ENCODE peak calls at places on chromosomes 1 and 21, in six cellular contexts. One of them, this sample, is unnamed.

GRCh38 chr1:151980287-151981177 is 13.1 kb downstream of the S100A10 start:
- DNase-seq in mesenchymal stem cell: no peak
- DNase-seq in spleen: no peak
- DNase-seq in breast epithelium: no peak
- DNase-seq in kidney: peak; percentile 63
- DNase-seq in heart left ventricle: peak; percentile 41
- DNase-seq in this sample: no peak

GRCh38 chr1:201375169-201375568 is 2.3 kb downstream of the TNNT2 start:
- DNase-seq in breast epithelium: no peak
- DNase-seq in heart left ventricle: no peak
- DNase-seq in mesenchymal stem cell: no peak
- DNase-seq in kidney: no peak
- DNase-seq in spleen: no peak
- DNase-seq in this sample: no peak

GRCh38 chr1:222728746-222729145 is 8.3 kb upstream of the FAM177B start:
- DNase-seq in heart left ventricle: no peak
- DNase-seq in mesenchymal stem cell: no peak
- DNase-seq in breast epithelium: no peak
- DNase-seq in kidney: no peak
- DNase-seq in spleen: no peak
- DNase-seq in this sample: no peak

GRCh38 chr1:118158918-118159317 is 26.1 kb downstream of the SPAG17 start:
- DNase-seq in mesenchymal stem cell: peak; percentile 26
- DNase-seq in spleen: no peak
- DNase-seq in breast epithelium: no peak
- DNase-seq in kidney: no peak
- DNase-seq in heart left ventricle: no peak
- DNase-seq in this sample: no peak

GRCh38 chr1:201539561-201540404 is 856 bp downstream of the NAV1 start:
- DNase-seq in mesenchymal stem cell: peak; percentile 84
- DNase-seq in spleen: no peak
- DNase-seq in breast epithelium: no peak
- DNase-seq in kidney: peak; percentile 85
- DNase-seq in heart left ventricle: peak; percentile 74
- DNase-seq in this sample: no peak

GRCh38 chr1:116706123-116706522 is 38.6 kb upstream of the IGSF3 start:
- DNase-seq in heart left ventricle: no peak
- DNase-seq in spleen: no peak
- DNase-seq in breast epithelium: no peak
- DNase-seq in kidney: no peak
- DNase-seq in mesenchymal stem cell: no peak
- DNase-seq in this sample: no peak

GRCh38 chr1:47598357-47598756 is 160.5 kb downstream of the FOXD2 start:
- DNase-seq in breast epithelium: no peak
- DNase-seq in spleen: no peak
- DNase-seq in kidney: no peak
- DNase-seq in mesenchymal stem cell: no peak
- DNase-seq in heart left ventricle: no peak
- DNase-seq in this sample: no peak

GRCh38 chr1:21594935-21595897 is 73.9 kb downstream of the RAP1GAP start:
- DNase-seq in mesenchymal stem cell: peak; percentile 64
- DNase-seq in kidney: no peak
- DNase-seq in breast epithelium: no peak
- DNase-seq in spleen: peak; percentile 93
- DNase-seq in heart left ventricle: peak; percentile 53
- DNase-seq in this sample: peak; percentile 81

GRCh38 chr1:199122532-199123311 is 483.9 kb downstream of the PTPRC start:
- DNase-seq in heart left ventricle: no peak
- DNase-seq in mesenchymal stem cell: peak; percentile 61
- DNase-seq in spleen: no peak
- DNase-seq in breast epithelium: no peak
- DNase-seq in kidney: no peak
- DNase-seq in this sample: no peak

GRCh38 chr1:210400043-210400840 is 71.5 kb downstream of the HHAT start:
- DNase-seq in heart left ventricle: peak; percentile 30
- DNase-seq in spleen: no peak
- DNase-seq in breast epithelium: peak; percentile 56
- DNase-seq in mesenchymal stem cell: peak; percentile 74
- DNase-seq in kidney: no peak
- DNase-seq in this sample: no peak

GRCh38 chr1:111369177-111369576 is 58.4 kb downstream of the OVGP1 start:
- DNase-seq in breast epithelium: no peak
- DNase-seq in mesenchymal stem cell: no peak
- DNase-seq in spleen: no peak
- DNase-seq in heart left ventricle: no peak
- DNase-seq in kidney: no peak
- DNase-seq in this sample: peak; percentile 34

GRCh38 chr1:230542054-230542453 is 100.2 kb upstream of the COG2 start:
- DNase-seq in kidney: no peak
- DNase-seq in heart left ventricle: no peak
- DNase-seq in spleen: no peak
- DNase-seq in mesenchymal stem cell: peak; percentile 45
- DNase-seq in breast epithelium: no peak
- DNase-seq in this sample: no peak

GRCh38 chr1:17168480-17168878 is 36.4 kb upstream of the PADI1 start:
- DNase-seq in breast epithelium: no peak
- DNase-seq in spleen: no peak
- DNase-seq in mesenchymal stem cell: peak; percentile 65
- DNase-seq in kidney: no peak
- DNase-seq in heart left ventricle: no peak
- DNase-seq in this sample: no peak

GRCh38 chr1:162590686-162591085 is 29.2 kb downstream of the UAP1 start:
- DNase-seq in breast epithelium: no peak
- DNase-seq in kidney: no peak
- DNase-seq in mesenchymal stem cell: no peak
- DNase-seq in heart left ventricle: no peak
- DNase-seq in spleen: no peak
- DNase-seq in this sample: no peak
- H3K36me3 ChIP-seq in breast epithelium: peaks cover 5% of the 10 kb centered on the region
- H3K36me3 ChIP-seq in kidney: peaks cover 11% of the 10 kb centered on the region
- H3K36me3 ChIP-seq in mesenchymal stem cell: peaks cover 17% of the 10 kb centered on the region
- H3K36me3 ChIP-seq in heart left ventricle: peaks cover 21% of the 10 kb centered on the region
- H3K36me3 ChIP-seq in spleen: peaks cover 89% of the 10 kb centered on the region
- H3K36me3 ChIP-seq in this sample: no peaks in the 10 kb centered on the region

DNA sequence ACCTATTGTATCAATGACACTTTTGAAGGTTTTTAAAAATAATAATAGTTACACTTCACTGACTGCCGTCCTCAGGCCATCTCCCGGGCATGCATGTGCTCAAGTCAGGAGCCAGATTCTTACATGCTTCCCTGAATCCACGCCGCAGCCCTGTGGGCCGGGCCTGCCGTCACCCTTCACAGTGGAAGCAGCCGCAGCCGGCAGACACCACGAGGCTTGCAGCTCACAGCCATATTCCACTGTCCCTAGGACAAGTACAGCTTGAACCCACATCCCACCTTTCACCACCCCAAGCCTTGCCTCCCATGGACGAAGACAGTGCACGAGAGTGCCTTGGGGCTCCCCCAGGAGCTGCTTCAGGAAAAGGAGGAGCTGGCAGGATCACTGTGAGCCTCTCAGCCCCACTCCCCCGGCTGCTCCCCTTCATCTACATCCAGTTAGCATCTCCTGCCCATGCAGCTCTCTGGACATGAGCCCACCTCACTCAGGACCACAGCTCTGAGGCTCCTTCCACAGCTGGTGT is 77.2 kb downstream of the POFUT2 start:
- DNase-seq in mesenchymal stem cell: no peak
- DNase-seq in kidney: no peak
- DNase-seq in spleen: no peak
- DNase-seq in heart left ventricle: no peak
- DNase-seq in breast epithelium: no peak
- DNase-seq in this sample: no peak
- H3K27ac ChIP-seq in mesenchymal stem cell: no peak overlapping the region
- H3K27ac ChIP-seq in kidney: no peak overlapping the region
- H3K27ac ChIP-seq in spleen: no peak overlapping the region
- H3K27ac ChIP-seq in heart left ventricle: no peak overlapping the region
- H3K27ac ChIP-seq in breast epithelium: no peak overlapping the region
- H3K27ac ChIP-seq in this sample: no peak overlapping the region

GRCh38 chr1:912740-913301 is 10.9 kb upstream of the SAMD11 start:
- DNase-seq in breast epithelium: peak; percentile 48
- DNase-seq in mesenchymal stem cell: no peak
- DNase-seq in spleen: peak; percentile 67
- DNase-seq in heart left ventricle: peak; percentile 4
- DNase-seq in kidney: peak; percentile 64
- DNase-seq in this sample: peak; percentile 60
- H3K4me1 ChIP-seq in breast epithelium: peaks cover 6% of the 10 kb centered on the region
- H3K4me1 ChIP-seq in mesenchymal stem cell: peaks cover 34% of the 10 kb centered on the region
- H3K4me1 ChIP-seq in spleen: no peaks in the 10 kb centered on the region
- H3K4me1 ChIP-seq in heart left ventricle: peaks cover 3% of the 10 kb centered on the region
- H3K4me1 ChIP-seq in kidney: peaks cover 38% of the 10 kb centered on the region
- H3K4me1 ChIP-seq in this sample: no peaks in the 10 kb centered on the region

GRCh38 chr1:10557714-10558113 is 83.0 kb downstream of the PEX14 start:
- DNase-seq in heart left ventricle: no peak
- DNase-seq in kidney: no peak
- DNase-seq in spleen: no peak
- DNase-seq in breast epithelium: no peak
- DNase-seq in mesenchymal stem cell: no peak
- DNase-seq in this sample: no peak
- H3K36me3 ChIP-seq in heart left ventricle: no peaks in the 10 kb centered on the region
- H3K36me3 ChIP-seq in kidney: no peaks in the 10 kb centered on the region
- H3K36me3 ChIP-seq in spleen: peaks cover 3% of the 10 kb centered on the region
- H3K36me3 ChIP-seq in breast epithelium: no peaks in the 10 kb centered on the region
- H3K36me3 ChIP-seq in mesenchymal stem cell: peaks cover 5% of the 10 kb centered on the region
- H3K36me3 ChIP-seq in this sample: no peaks in the 10 kb centered on the region

GRCh38 chr1:59596432-59596831 is 218.3 kb upstream of the HOOK1 start:
- DNase-seq in spleen: no peak
- DNase-seq in breast epithelium: no peak
- DNase-seq in kidney: peak; percentile 79
- DNase-seq in heart left ventricle: peak; percentile 34
- DNase-seq in mesenchymal stem cell: peak; percentile 82
- DNase-seq in this sample: peak; percentile 51

GRCh38 chr1:59597420-59598199 is 217.1 kb upstream of the HOOK1 start:
- DNase-seq in heart left ventricle: no peak
- DNase-seq in spleen: no peak
- DNase-seq in breast epithelium: no peak
- DNase-seq in kidney: no peak
- DNase-seq in mesenchymal stem cell: no peak
- DNase-seq in this sample: no peak

GRCh38 chr1:59595774-59596173 is 219.0 kb upstream of the HOOK1 start:
- DNase-seq in mesenchymal stem cell: peak; percentile 57
- DNase-seq in spleen: no peak
- DNase-seq in breast epithelium: no peak
- DNase-seq in heart left ventricle: no peak
- DNase-seq in kidney: no peak
- DNase-seq in this sample: no peak

GRCh38 chr1:59593798-59594790 is 220.7 kb upstream of the HOOK1 start:
- DNase-seq in kidney: no peak
- DNase-seq in spleen: no peak
- DNase-seq in breast epithelium: no peak
- DNase-seq in mesenchymal stem cell: no peak
- DNase-seq in heart left ventricle: no peak
- DNase-seq in this sample: peak; percentile 29

DNA sequence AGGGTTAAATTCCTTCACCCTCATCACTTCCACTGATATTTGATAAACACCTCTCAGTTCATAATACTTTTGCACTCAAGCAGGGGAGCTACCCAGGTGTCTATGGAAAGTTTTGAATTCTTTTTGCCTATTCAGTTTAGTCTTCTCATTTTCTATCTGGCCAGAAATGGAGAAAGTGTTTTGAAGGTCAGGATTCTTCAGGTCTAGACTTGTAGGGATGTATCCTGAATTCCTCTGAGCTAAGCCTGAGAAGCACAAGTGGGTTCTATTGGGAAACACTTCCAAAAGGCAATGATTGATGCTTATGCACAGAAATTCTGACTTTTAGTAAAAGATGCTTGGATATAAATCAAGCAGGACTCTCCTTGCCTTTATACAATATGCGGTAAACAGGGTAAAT is 217.8 kb upstream of the HOOK1 start:
- DNase-seq in spleen: no peak
- DNase-seq in breast epithelium: no peak
- DNase-seq in kidney: no peak
- DNase-seq in mesenchymal stem cell: no peak
- DNase-seq in heart left ventricle: no peak
- DNase-seq in this sample: no peak
- H3K27ac ChIP-seq in spleen: no peak overlapping the region
- H3K27ac ChIP-seq in breast epithelium: peak overlapping the region; percentile 80
- H3K27ac ChIP-seq in kidney: no peak overlapping the region
- H3K27ac ChIP-seq in mesenchymal stem cell: no peak overlapping the region
- H3K27ac ChIP-seq in heart left ventricle: peak overlapping the region; percentile 42
- H3K27ac ChIP-seq in this sample: peak overlapping the region; percentile 76

GRCh38 chr1:41662061-41662655 is 177.7 kb upstream of the EDN2 start:
- DNase-seq in breast epithelium: no peak
- DNase-seq in heart left ventricle: peak; percentile 83
- DNase-seq in kidney: peak; percentile 93
- DNase-seq in mesenchymal stem cell: peak; percentile 84
- DNase-seq in spleen: peak; percentile 89
- DNase-seq in this sample: peak; percentile 39

GRCh38 chr1:41661428-41662060 is 177.1 kb upstream of the EDN2 start:
- DNase-seq in mesenchymal stem cell: no peak
- DNase-seq in heart left ventricle: no peak
- DNase-seq in spleen: peak; percentile 84
- DNase-seq in breast epithelium: no peak
- DNase-seq in kidney: peak; percentile 81
- DNase-seq in this sample: no peak

GRCh38 chr1:41663671-41664400 is 179.4 kb upstream of the EDN2 start:
- DNase-seq in spleen: no peak
- DNase-seq in heart left ventricle: no peak
- DNase-seq in breast epithelium: no peak
- DNase-seq in mesenchymal stem cell: no peak
- DNase-seq in kidney: peak; percentile 60
- DNase-seq in this sample: no peak

GRCh38 chr1:41660570-41661427 is 176.3 kb upstream of the EDN2 start:
- DNase-seq in kidney: no peak
- DNase-seq in heart left ventricle: no peak
- DNase-seq in mesenchymal stem cell: no peak
- DNase-seq in breast epithelium: no peak
- DNase-seq in spleen: no peak
- DNase-seq in this sample: no peak

GRCh38 chr1:41662656-41663437 is 178.4 kb upstream of the EDN2 start:
- DNase-seq in breast epithelium: no peak
- DNase-seq in heart left ventricle: peak; percentile 41
- DNase-seq in kidney: peak; percentile 90
- DNase-seq in mesenchymal stem cell: peak; percentile 87
- DNase-seq in spleen: peak; percentile 84
- DNase-seq in this sample: peak; percentile 43
- H3K4me1 ChIP-seq in breast epithelium: peaks cover 9% of the 10 kb centered on the region
- H3K4me1 ChIP-seq in heart left ventricle: peaks cover 28% of the 10 kb centered on the region
- H3K4me1 ChIP-seq in kidney: peaks cover 11% of the 10 kb centered on the region
- H3K4me1 ChIP-seq in mesenchymal stem cell: peaks cover 36% of the 10 kb centered on the region
- H3K4me1 ChIP-seq in spleen: peaks cover 31% of the 10 kb centered on the region
- H3K4me1 ChIP-seq in this sample: peaks cover 16% of the 10 kb centered on the region

This sample was measured in pancreas.